ENCODE peak calls at places on chromosomes 3 and 15, in five cellular contexts. One of them, this sample, is unnamed.

GRCh38 chr15:64099379-64099778 is 3.6 kb downstream of the SNX1 start:
- DNase-seq in IMR-90: no peak
- DNase-seq in H1: no peak
- DNase-seq in H9: no peak
- DNase-seq in neuronal stem cell: no peak
- DNase-seq in this sample: no peak

GRCh38 chr15:27059610-27060202 is 88.7 kb downstream of the GABRG3 start:
- DNase-seq in H9: peak; percentile 79
- DNase-seq in H1: peak; percentile 86
- DNase-seq in neuronal stem cell: peak; percentile 38
- DNase-seq in IMR-90: peak; percentile 11
- DNase-seq in this sample: peak; percentile 47

GRCh38 chr3:158794936-158795518 is 6.8 kb upstream of the MFSD1 start:
- DNase-seq in neuronal stem cell: no peak
- DNase-seq in H1: no peak
- DNase-seq in IMR-90: peak; percentile 59
- DNase-seq in H9: no peak
- DNase-seq in this sample: peak; percentile 73

GRCh38 chr3:47083786-47084185 is 80.1 kb downstream of the SETD2 start:
- DNase-seq in H9: no peak
- DNase-seq in H1: no peak
- DNase-seq in neuronal stem cell: no peak
- DNase-seq in IMR-90: no peak
- DNase-seq in this sample: no peak

GRCh38 chr3:114445233-114445632 is 151.4 kb downstream of the TIGIT start:
- DNase-seq in H9: no peak
- DNase-seq in IMR-90: peak; percentile 13
- DNase-seq in H1: no peak
- DNase-seq in neuronal stem cell: no peak
- DNase-seq in this sample: no peak

GRCh38 chr3:147159141-147159540 is 247.2 kb downstream of the ZIC4 start:
- DNase-seq in H1: no peak
- DNase-seq in H9: no peak
- DNase-seq in IMR-90: no peak
- DNase-seq in neuronal stem cell: no peak
- DNase-seq in this sample: no peak

GRCh38 chr3:171757377-171758034 is 52.8 kb downstream of the PLD1 start:
- DNase-seq in IMR-90: no peak
- DNase-seq in H1: no peak
- DNase-seq in neuronal stem cell: no peak
- DNase-seq in H9: no peak
- DNase-seq in this sample: no peak

GRCh38 chr3:151630035-151630434 is 103.7 kb upstream of the AADACL2 start:
- DNase-seq in IMR-90: no peak
- DNase-seq in H1: no peak
- DNase-seq in neuronal stem cell: no peak
- DNase-seq in H9: no peak
- DNase-seq in this sample: no peak

GRCh38 chr3:166263460-166263859 is 426.2 kb upstream of the BCHE start:
- DNase-seq in H1: no peak
- DNase-seq in IMR-90: no peak
- DNase-seq in H9: no peak
- DNase-seq in neuronal stem cell: no peak
- DNase-seq in this sample: no peak

GRCh38 chr3:42182555-42182954 is 83.4 kb downstream of the CCK start:
- DNase-seq in neuronal stem cell: no peak
- DNase-seq in H1: no peak
- DNase-seq in H9: no peak
- DNase-seq in IMR-90: peak; percentile 49
- DNase-seq in this sample: no peak

GRCh38 chr15:26807517-26808427 is 34.9 kb upstream of the GABRB3 start:
- DNase-seq in H9: no peak
- DNase-seq in IMR-90: no peak
- DNase-seq in H1: no peak
- DNase-seq in neuronal stem cell: no peak
- DNase-seq in this sample: no peak

GRCh38 chr3:143084856-143085731 is 34.5 kb upstream of the CHST2 start:
- DNase-seq in H9: no peak
- DNase-seq in IMR-90: peak; percentile 47
- DNase-seq in neuronal stem cell: no peak
- DNase-seq in H1: no peak
- DNase-seq in this sample: peak; percentile 23

GRCh38 chr3:128555098-128555825 is 62.3 kb upstream of the GATA2 start:
- DNase-seq in IMR-90: no peak
- DNase-seq in H9: no peak
- DNase-seq in neuronal stem cell: no peak
- DNase-seq in H1: peak; percentile 66
- DNase-seq in this sample: no peak

GRCh38 chr3:62562596-62562995 is 189.2 kb upstream of the FEZF2 start:
- DNase-seq in H1: no peak
- DNase-seq in H9: no peak
- DNase-seq in IMR-90: peak; percentile 27
- DNase-seq in neuronal stem cell: no peak
- DNase-seq in this sample: no peak

GRCh38 chr15:83471307-83471866 is 24.2 kb downstream of the SH3GL3 start:
- DNase-seq in neuronal stem cell: no peak
- DNase-seq in H9: no peak
- DNase-seq in IMR-90: no peak
- DNase-seq in H1: no peak
- DNase-seq in this sample: no peak

GRCh38 chr3:113008117-113008516 is 17.3 kb downstream of the GTPBP8 start:
- DNase-seq in IMR-90: peak; percentile 72
- DNase-seq in H9: no peak
- DNase-seq in neuronal stem cell: no peak
- DNase-seq in H1: no peak
- DNase-seq in this sample: no peak

GRCh38 chr3:184781801-184782200 is 30.2 kb upstream of the VPS8 start:
- DNase-seq in IMR-90: no peak
- DNase-seq in H9: no peak
- DNase-seq in H1: no peak
- DNase-seq in neuronal stem cell: no peak
- DNase-seq in this sample: no peak

GRCh38 chr15:77632760-77633133 is at the start of gene LINGO1:
- DNase-seq in IMR-90: no peak
- DNase-seq in H9: no peak
- DNase-seq in neuronal stem cell: peak; percentile 35
- DNase-seq in H1: no peak
- DNase-seq in this sample: no peak

GRCh38 chr3:151232991-151233390 is 30.0 kb upstream of the GPR171 start:
- DNase-seq in H1: no peak
- DNase-seq in neuronal stem cell: no peak
- DNase-seq in H9: no peak
- DNase-seq in IMR-90: no peak
- DNase-seq in this sample: no peak

GRCh38 chr15:100405179-100405578 is 63.4 kb upstream of the ADAMTS17 start:
- DNase-seq in IMR-90: no peak
- DNase-seq in H1: no peak
- DNase-seq in H9: no peak
- DNase-seq in neuronal stem cell: no peak
- DNase-seq in this sample: no peak

GRCh38 chr3:127073931-127074820 is 91.3 kb downstream of the PLXNA1 start:
- DNase-seq in H9: no peak
- DNase-seq in IMR-90: no peak
- DNase-seq in H1: no peak
- DNase-seq in neuronal stem cell: no peak
- DNase-seq in this sample: peak; percentile 71

GRCh38 chr3:152270944-152271343 is 2.2 kb downstream of the MBNL1 start:
- DNase-seq in H1: no peak
- DNase-seq in H9: no peak
- DNase-seq in IMR-90: no peak
- DNase-seq in neuronal stem cell: no peak
- DNase-seq in this sample: no peak

GRCh38 chr15:54345301-54345700 is 367.1 kb downstream of the UNC13C start:
- DNase-seq in IMR-90: no peak
- DNase-seq in H1: no peak
- DNase-seq in H9: no peak
- DNase-seq in neuronal stem cell: no peak
- DNase-seq in this sample: no peak

GRCh38 chr3:194757629-194758028 is 71.9 kb downstream of the FAM43A start:
- DNase-seq in neuronal stem cell: no peak
- DNase-seq in H9: no peak
- DNase-seq in IMR-90: no peak
- DNase-seq in H1: no peak
- DNase-seq in this sample: no peak

GRCh38 chr3:27290760-27291159 is 78.4 kb downstream of the NEK10 start:
- DNase-seq in H9: no peak
- DNase-seq in H1: no peak
- DNase-seq in IMR-90: peak; percentile 48
- DNase-seq in neuronal stem cell: no peak
- DNase-seq in this sample: no peak

GRCh38 chr15:101070502-101071273 is 151.5 kb downstream of the LRRK1 start:
- DNase-seq in H9: no peak
- DNase-seq in IMR-90: peak; percentile 89
- DNase-seq in neuronal stem cell: no peak
- DNase-seq in H1: no peak
- DNase-seq in this sample: no peak

GRCh38 chr15:56942118-56942517 is 23.7 kb downstream of the TCF12 start:
- DNase-seq in IMR-90: no peak
- DNase-seq in H9: no peak
- DNase-seq in H1: no peak
- DNase-seq in neuronal stem cell: no peak
- DNase-seq in this sample: no peak

GRCh38 chr3:54888873-54889272 is 39.0 kb downstream of the LRTM1 start:
- DNase-seq in H1: no peak
- DNase-seq in neuronal stem cell: no peak
- DNase-seq in H9: no peak
- DNase-seq in IMR-90: peak; percentile 24
- DNase-seq in this sample: no peak

GRCh38 chr3:125032100-125032643 is 23.6 kb downstream of the HEG1 start:
- DNase-seq in IMR-90: no peak
- DNase-seq in neuronal stem cell: no peak
- DNase-seq in H1: no peak
- DNase-seq in H9: peak; percentile 49
- DNase-seq in this sample: no peak

GRCh38 chr3:129812589-129812988 is 80.9 kb downstream of the TMCC1 start:
- DNase-seq in H9: no peak
- DNase-seq in H1: no peak
- DNase-seq in IMR-90: no peak
- DNase-seq in neuronal stem cell: no peak
- DNase-seq in this sample: no peak

GRCh38 chr3:65914032-65914739 is 124.5 kb downstream of the MAGI1 start:
- DNase-seq in IMR-90: no peak
- DNase-seq in H1: no peak
- DNase-seq in H9: no peak
- DNase-seq in neuronal stem cell: no peak
- DNase-seq in this sample: no peak

GRCh38 chr3:177203689-177204395 is 6.6 kb upstream of the TBL1XR1 start:
- DNase-seq in neuronal stem cell: no peak
- DNase-seq in H9: no peak
- DNase-seq in IMR-90: no peak
- DNase-seq in H1: no peak
- DNase-seq in this sample: no peak

GRCh38 chr3:171258316-171258715 is 201.9 kb downstream of the TNIK start:
- DNase-seq in IMR-90: no peak
- DNase-seq in neuronal stem cell: no peak
- DNase-seq in H1: no peak
- DNase-seq in H9: no peak
- DNase-seq in this sample: no peak

GRCh38 chr3:30492581-30493192 is 113.7 kb upstream of the TGFBR2 start:
- DNase-seq in H9: no peak
- DNase-seq in H1: no peak
- DNase-seq in neuronal stem cell: no peak
- DNase-seq in IMR-90: peak; percentile 40
- DNase-seq in this sample: peak; percentile 77

GRCh38 chr3:30493912-30494311 is 112.5 kb upstream of the TGFBR2 start:
- DNase-seq in neuronal stem cell: no peak
- DNase-seq in IMR-90: peak; percentile 77
- DNase-seq in H9: no peak
- DNase-seq in H1: no peak
- DNase-seq in this sample: peak; percentile 50

GRCh38 chr3:30498587-30498967 is 107.8 kb upstream of the TGFBR2 start:
- DNase-seq in neuronal stem cell: no peak
- DNase-seq in H9: no peak
- DNase-seq in IMR-90: no peak
- DNase-seq in H1: no peak
- DNase-seq in this sample: no peak

GRCh38 chr3:30495172-30496124 is 111.0 kb upstream of the TGFBR2 start:
- DNase-seq in H9: no peak
- DNase-seq in IMR-90: no peak
- DNase-seq in neuronal stem cell: no peak
- DNase-seq in H1: no peak
- DNase-seq in this sample: no peak

GRCh38 chr3:30496496-30496966 is 109.9 kb upstream of the TGFBR2 start:
- DNase-seq in neuronal stem cell: no peak
- DNase-seq in H1: no peak
- DNase-seq in IMR-90: peak; percentile 81
- DNase-seq in H9: no peak
- DNase-seq in this sample: no peak
- H2BK5ac ChIP-seq in neuronal stem cell: no peak overlapping the region
- H2BK5ac ChIP-seq in H1: no peak overlapping the region
- H2BK5ac ChIP-seq in IMR-90: peak overlapping the region; percentile 75
- H2BK5ac ChIP-seq in H9: no peak overlapping the region
- H2BK5ac ChIP-seq in this sample: peak overlapping the region; percentile 67

DNA sequence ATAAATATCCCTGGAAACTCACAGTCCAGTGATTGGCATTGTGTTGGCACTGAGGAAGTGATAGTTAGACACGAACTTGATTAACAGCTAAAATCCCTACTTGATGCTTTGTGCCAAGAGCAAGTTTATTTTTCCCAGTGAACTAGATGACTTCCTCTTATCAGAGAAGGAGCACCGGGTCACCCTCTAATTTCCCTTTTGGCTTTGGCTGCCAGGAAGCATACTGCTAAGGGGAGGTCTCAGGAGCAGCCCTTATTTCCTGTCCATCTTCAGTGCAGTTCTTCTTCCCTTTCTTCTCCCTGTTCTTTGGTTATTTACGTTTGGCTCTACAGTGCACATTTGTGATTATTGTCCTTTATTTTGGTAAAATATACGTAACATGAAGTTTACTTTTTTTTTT is 13.0 kb downstream of the FBLN2 start:
- DNase-seq in IMR-90: no peak
- DNase-seq in neuronal stem cell: no peak
- DNase-seq in H1: no peak
- DNase-seq in H9: no peak
- DNase-seq in this sample: no peak
- H3K27me3 ChIP-seq in IMR-90: peaks cover 2% of the 10 kb centered on the region
- H3K27me3 ChIP-seq in neuronal stem cell: no peaks in the 10 kb centered on the region
- H3K27me3 ChIP-seq in H1: no peaks in the 10 kb centered on the region
- H3K27me3 ChIP-seq in H9: no peaks in the 10 kb centered on the region
- H3K27me3 ChIP-seq in this sample: no peaks in the 10 kb centered on the region

DNA sequence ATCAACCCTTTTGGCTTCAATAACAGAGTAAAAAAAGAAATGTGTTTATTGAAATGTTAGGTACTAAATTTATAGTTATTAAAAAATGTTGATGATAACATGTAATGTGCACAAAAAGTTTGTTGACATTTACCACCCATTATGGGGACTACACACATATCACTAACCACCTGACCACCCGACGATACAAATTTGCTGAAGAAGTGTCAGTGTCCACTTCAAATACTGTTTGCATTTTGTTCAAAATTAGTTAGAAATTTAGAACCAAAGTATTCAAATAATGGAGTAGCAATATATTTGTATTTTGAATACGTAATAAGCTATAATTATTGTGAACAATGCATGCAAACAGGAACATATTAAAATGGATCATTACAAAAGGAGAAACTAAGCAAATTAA is 54.4 kb downstream of the KCNH8 start:
- DNase-seq in H1: no peak
- DNase-seq in IMR-90: no peak
- DNase-seq in neuronal stem cell: no peak
- DNase-seq in H9: no peak
- DNase-seq in this sample: no peak
- H2AK5ac ChIP-seq in H1: no peak overlapping the region
- H2AK5ac ChIP-seq in IMR-90: no peak overlapping the region
- H2AK5ac ChIP-seq in neuronal stem cell: no peak overlapping the region
- H2AK5ac ChIP-seq in H9: no peak overlapping the region
- H2AK5ac ChIP-seq in this sample: no peak overlapping the region

GRCh38 chr15:39663684-39664083 is 82.8 kb downstream of the THBS1 start:
- DNase-seq in H1: no peak
- DNase-seq in H9: no peak
- DNase-seq in IMR-90: peak; percentile 17
- DNase-seq in neuronal stem cell: no peak
- DNase-seq in this sample: no peak
- H2BK5ac ChIP-seq in H1: no peak overlapping the region
- H2BK5ac ChIP-seq in H9: no peak overlapping the region
- H2BK5ac ChIP-seq in IMR-90: peak overlapping the region; percentile 46
- H2BK5ac ChIP-seq in neuronal stem cell: no peak overlapping the region
- H2BK5ac ChIP-seq in this sample: no peak overlapping the region